ENCODE peak calls at places on chromosomes 13 and 19, in four cellular contexts. One of them, this sample, is unnamed.

GRCh38 chr13:21676611-21677021 is 5.7 kb downstream of the FGF9 start:
- DNase-seq in K562: no peak
- DNase-seq in HepG2: no peak
- DNase-seq in GM12878: no peak
- DNase-seq in this sample: no peak

GRCh38 chr19:1079566-1080111 is 12.7 kb downstream of the ARHGAP45 start:
- DNase-seq in K562: no peak
- DNase-seq in HepG2: no peak
- DNase-seq in GM12878: no peak
- DNase-seq in this sample: no peak

GRCh38 chr13:47499358-47500150 is 501.5 kb downstream of the SUCLA2 start:
- DNase-seq in K562: no peak
- DNase-seq in HepG2: no peak
- DNase-seq in GM12878: no peak
- DNase-seq in this sample: no peak

GRCh38 chr13:102945324-102945815 is 99.5 kb downstream of the ERCC5 start:
- DNase-seq in K562: no peak
- DNase-seq in HepG2: no peak
- DNase-seq in GM12878: no peak
- DNase-seq in this sample: no peak

GRCh38 chr19:35940078-35940775 is 4.1 kb downstream of the LRFN3 start:
- DNase-seq in K562: no peak
- DNase-seq in HepG2: no peak
- DNase-seq in GM12878: no peak
- DNase-seq in this sample: no peak

GRCh38 chr19:2967972-2968371 is 9.4 kb upstream of the TLE6 start:
- DNase-seq in K562: no peak
- DNase-seq in HepG2: no peak
- DNase-seq in GM12878: no peak
- DNase-seq in this sample: no peak

GRCh38 chr13:109426690-109426990 is 359.7 kb downstream of the IRS2 start:
- DNase-seq in K562: no peak
- DNase-seq in HepG2: no peak
- DNase-seq in GM12878: no peak
- DNase-seq in this sample: no peak

GRCh38 chr19:14619404-14619803 is 36.5 kb downstream of the CLEC17A start:
- DNase-seq in K562: no peak
- DNase-seq in HepG2: no peak
- DNase-seq in GM12878: no peak
- DNase-seq in this sample: no peak

GRCh38 chr13:60078226-60078625 is 85.5 kb downstream of the DIAPH3 start:
- DNase-seq in K562: no peak
- DNase-seq in HepG2: no peak
- DNase-seq in GM12878: no peak
- DNase-seq in this sample: no peak

GRCh38 chr13:27592865-27593264 is 27.5 kb downstream of the LNX2 start:
- DNase-seq in K562: no peak
- DNase-seq in HepG2: no peak
- DNase-seq in GM12878: no peak
- DNase-seq in this sample: no peak

GRCh38 chr13:49652691-49653305 is 24.5 kb downstream of the ARL11 start:
- DNase-seq in K562: peak
- DNase-seq in HepG2: peak
- DNase-seq in GM12878: no peak
- DNase-seq in this sample: peak

GRCh38 chr13:40981361-40981760 is 37.8 kb downstream of the ELF1 start:
- DNase-seq in K562: no peak
- DNase-seq in HepG2: no peak
- DNase-seq in GM12878: no peak
- DNase-seq in this sample: no peak

GRCh38 chr19:55494172-55494761 is 6.0 kb downstream of the SSC5D start:
- DNase-seq in K562: peak
- DNase-seq in HepG2: no peak
- DNase-seq in GM12878: no peak
- DNase-seq in this sample: no peak

GRCh38 chr19:3115916-3116602 is 19.8 kb upstream of the GNA15 start:
- DNase-seq in K562: no peak
- DNase-seq in HepG2: no peak
- DNase-seq in GM12878: no peak
- DNase-seq in this sample: no peak

GRCh38 chr13:24127116-24127631 is 33.3 kb upstream of the SPATA13 start:
- DNase-seq in K562: no peak
- DNase-seq in HepG2: no peak
- DNase-seq in GM12878: peak
- DNase-seq in this sample: no peak

GRCh38 chr13:75319244-75319643 is 162.7 kb downstream of the TBC1D4 start:
- DNase-seq in K562: no peak
- DNase-seq in HepG2: peak
- DNase-seq in GM12878: no peak
- DNase-seq in this sample: no peak

DNA sequence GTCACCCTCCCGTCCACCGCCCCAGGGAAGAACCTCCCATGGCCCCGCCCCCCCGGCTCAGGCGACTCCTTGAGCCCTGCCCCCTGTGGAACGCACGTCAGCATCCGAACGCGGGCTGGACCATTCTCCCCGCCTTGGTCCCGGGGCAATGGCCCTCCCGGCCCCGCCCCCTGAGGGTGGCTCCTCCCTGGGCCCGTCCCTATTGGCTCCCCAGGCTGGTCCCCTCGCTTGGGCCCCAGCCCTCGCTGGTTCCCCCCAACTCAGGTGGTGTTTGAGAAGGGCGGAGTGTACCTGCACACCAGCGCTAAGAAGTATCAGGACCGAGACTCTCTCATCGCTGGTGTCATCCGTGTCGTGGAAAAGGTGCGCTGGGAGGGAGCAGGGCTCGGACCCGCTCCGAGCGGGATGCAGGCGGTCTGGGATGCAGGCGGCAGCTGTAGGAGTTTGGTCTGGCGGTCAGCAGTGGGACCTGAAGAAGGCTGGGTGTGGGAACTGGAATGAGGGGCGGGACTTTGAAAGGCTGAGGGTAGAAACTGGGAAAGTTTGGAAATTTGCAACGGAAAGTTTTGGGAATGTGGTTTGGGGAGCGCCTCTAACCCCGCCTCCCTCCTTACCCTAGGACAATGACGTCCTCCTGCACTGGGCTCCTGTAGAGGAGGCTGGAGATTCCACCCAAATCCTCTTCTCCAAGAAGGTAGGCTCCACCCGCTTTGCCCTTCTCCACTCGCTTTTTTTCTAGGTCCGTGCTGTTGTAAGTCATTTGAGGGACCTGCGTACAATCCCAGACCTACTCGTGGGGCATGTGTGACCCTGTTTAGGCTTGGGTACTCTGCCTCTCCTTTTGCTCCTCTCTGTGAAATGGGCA is 609 bp downstream of the TBC1D17 start:
- DNase-seq in K562: peak
- DNase-seq in HepG2: peak
- DNase-seq in GM12878: peak
- DNase-seq in this sample: peak
- TF ChIP-seq REST in K562: peak
- TF ChIP-seq REST in HepG2: no peak
- TF ChIP-seq REST in GM12878: no peak
- TF ChIP-seq REST in this sample: no peak

DNA sequence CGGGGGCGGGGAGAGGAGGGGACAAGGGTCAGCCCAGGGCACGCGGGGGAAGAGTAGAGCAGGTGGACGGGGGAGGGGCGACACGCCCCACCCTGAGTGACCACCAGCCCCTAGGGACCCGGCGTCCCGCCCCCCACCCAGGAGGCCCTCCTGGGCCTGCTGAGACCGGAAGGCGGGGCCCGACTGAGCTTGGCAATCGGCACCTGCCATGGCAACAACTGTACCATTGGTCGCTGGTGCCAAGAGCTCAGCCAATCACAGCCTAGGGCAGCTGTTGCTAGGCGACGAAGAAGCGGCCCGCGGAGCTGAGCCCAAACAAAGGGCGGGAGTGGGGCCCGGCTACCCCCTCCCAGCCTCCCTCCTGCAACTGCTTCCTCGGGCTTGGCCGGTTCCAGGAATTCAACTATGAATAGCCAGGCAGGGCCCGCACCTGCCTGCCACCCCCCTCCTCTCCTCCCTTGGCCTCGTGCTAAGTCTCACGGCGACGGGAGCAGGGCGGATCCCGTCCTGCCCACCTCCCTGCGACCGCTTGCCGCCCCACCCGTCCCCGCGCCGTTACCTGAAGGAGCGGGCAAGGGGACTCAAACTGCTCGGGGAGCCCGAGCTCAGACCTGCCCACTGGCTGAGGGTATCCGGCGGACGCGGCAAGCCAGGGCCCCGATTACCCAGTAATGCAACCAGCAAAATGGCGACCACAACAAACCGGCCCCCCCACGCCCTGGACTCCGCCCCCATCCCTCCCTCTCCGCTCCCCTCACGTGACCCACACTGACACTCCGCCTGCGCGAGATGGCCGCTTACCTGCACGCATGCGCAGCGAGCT is at the start of gene DYRK1B:
- DNase-seq in K562: peak
- DNase-seq in HepG2: no peak
- DNase-seq in GM12878: peak
- DNase-seq in this sample: no peak
- TF ChIP-seq SP1 in K562: peak
- TF ChIP-seq SP1 in HepG2: no peak
- TF ChIP-seq SP1 in GM12878: peak
- TF ChIP-seq SP1 in this sample: no peak

DNA sequence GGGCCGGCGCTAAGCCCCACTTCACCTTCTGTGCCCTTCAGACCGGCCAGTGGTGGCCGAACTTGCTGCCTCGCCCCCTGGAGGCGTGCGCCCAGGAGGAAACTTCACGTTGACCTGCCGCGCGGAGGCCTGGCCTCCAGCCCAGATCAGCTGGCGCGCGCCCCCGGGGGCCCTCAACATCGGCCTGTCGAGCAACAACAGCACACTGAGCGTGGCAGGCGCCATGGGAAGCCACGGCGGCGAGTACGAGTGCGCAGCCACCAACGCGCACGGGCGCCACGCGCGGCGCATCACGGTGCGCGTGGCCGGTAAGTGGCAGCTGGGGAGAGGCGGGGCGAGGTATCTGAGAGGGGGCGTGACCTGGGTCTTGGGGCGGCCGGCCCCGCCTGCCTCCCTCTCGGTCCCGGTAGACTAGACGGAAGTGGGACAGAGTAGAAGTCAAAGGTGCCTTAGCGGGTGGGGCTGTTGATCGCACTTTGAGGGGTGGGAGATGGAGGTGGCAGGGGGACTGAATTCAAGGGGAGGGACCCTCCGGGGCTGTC is 5.6 kb downstream of the ICAM5 start:
- DNase-seq in K562: no peak
- DNase-seq in HepG2: no peak
- DNase-seq in GM12878: no peak
- DNase-seq in this sample: no peak
- TF ChIP-seq REST in K562: no peak
- TF ChIP-seq REST in HepG2: no peak
- TF ChIP-seq REST in GM12878: no peak
- TF ChIP-seq REST in this sample: no peak

DNA sequence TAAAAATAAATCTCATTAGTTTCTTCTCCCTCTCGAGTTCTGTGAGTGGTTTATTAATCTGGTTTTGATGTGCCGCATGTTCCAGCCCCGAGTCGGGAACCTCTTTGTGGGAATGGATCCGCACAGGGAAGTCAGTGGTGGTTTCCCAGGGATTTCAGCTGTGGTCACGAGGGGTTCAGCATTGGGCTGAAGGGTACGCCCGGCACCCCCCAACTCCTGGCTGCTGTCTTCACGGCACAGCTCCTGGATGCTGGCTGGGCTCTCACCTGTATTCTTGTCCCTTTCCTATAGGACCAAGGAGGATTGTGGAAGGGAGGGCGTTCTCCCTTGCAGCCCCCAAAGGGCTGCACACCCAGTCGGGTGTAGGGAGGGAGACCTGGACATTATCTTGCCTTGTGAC is 167.8 kb downstream of the ZNF536 start:
- DNase-seq in K562: no peak
- DNase-seq in HepG2: no peak
- DNase-seq in GM12878: no peak
- DNase-seq in this sample: no peak
- TF ChIP-seq SP1 in K562: no peak
- TF ChIP-seq SP1 in HepG2: no peak
- TF ChIP-seq SP1 in GM12878: no peak
- TF ChIP-seq SP1 in this sample: no peak

GRCh38 chr19:47112664-47113445 is 721 bp downstream of the ZC3H4 start:
- DNase-seq in K562: peak
- DNase-seq in HepG2: peak
- DNase-seq in GM12878: peak
- DNase-seq in this sample: peak
- TF ChIP-seq REST in K562: peak
- TF ChIP-seq REST in HepG2: no peak
- TF ChIP-seq REST in GM12878: no peak
- TF ChIP-seq REST in this sample: no peak

GRCh38 chr13:29976535-29976934 is 126.1 kb upstream of the UBL3 start:
- DNase-seq in K562: no peak
- DNase-seq in HepG2: no peak
- DNase-seq in GM12878: no peak
- DNase-seq in this sample: no peak

GRCh38 chr13:29977721-29978120 is 127.3 kb upstream of the UBL3 start:
- DNase-seq in K562: no peak
- DNase-seq in HepG2: no peak
- DNase-seq in GM12878: no peak
- DNase-seq in this sample: no peak

GRCh38 chr13:29975287-29975686 is 124.9 kb upstream of the UBL3 start:
- DNase-seq in K562: no peak
- DNase-seq in HepG2: no peak
- DNase-seq in GM12878: no peak
- DNase-seq in this sample: no peak

DNA sequence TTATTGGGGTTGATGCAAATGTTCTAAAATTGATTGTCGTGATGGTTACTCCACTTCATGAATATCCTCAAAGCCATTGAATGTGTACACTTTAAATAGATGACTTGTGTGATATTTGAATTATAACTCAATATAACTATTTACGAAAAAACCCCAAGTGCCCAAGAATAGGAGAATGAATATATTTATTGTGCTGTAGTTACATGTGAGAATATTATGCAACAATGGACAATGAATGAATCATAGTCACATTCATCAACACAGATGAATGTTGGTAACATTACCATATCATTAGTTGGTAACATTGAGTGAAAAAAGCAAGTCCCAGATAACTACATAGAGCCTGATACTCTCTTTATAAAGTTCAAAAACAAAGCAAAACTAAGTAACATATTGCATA is 127.8 kb upstream of the UBL3 start:
- DNase-seq in K562: no peak
- DNase-seq in HepG2: no peak
- DNase-seq in GM12878: no peak
- DNase-seq in this sample: no peak
- TF ChIP-seq SP1 in K562: no peak
- TF ChIP-seq SP1 in HepG2: no peak
- TF ChIP-seq SP1 in GM12878: no peak
- TF ChIP-seq SP1 in this sample: no peak

This sample was measured in HCT116.